ENCODE peak calls at places on chromosomes 7 and 10, in ten cellular contexts. E is BJ, Q is dorsolateral prefrontal cortex, B is ascending aorta, U is GM20000, K is hepatocyte, J is endothelial cell, M is choroid plexus epithelial cell, S is AG09309, C is suprapubic skin. Z is an unnamed sample.

GRCh38 chr7:15977663-15978062 is 291.2 kb upstream of the MEOX2 start:
- DNase-seq in U (no peak), B (no peak), E (no peak), M (peak; percentile 53), Q (no peak), S (peak; percentile 25), J (no peak), K (no peak), C (no peak), Z (no peak)

GRCh38 chr10:80199828-80200227 is 5.5 kb downstream of the ANXA11 start:
- DNase-seq in C (peak; percentile 71), U (no peak), Q (no peak), S (peak; percentile 63), E (no peak), B (peak; percentile 84), J (peak; percentile 15), M (peak; percentile 91), K (peak; percentile 63), Z (no peak)

GRCh38 chr7:108335264-108335918 is 120.8 kb downstream of the NRCAM start:
- DNase-seq in B (no peak), K (peak; percentile 67), S (no peak), C (no peak), M (peak; percentile 44), U (no peak), Q (peak; percentile 42), E (no peak), J (peak; percentile 11), Z (no peak)

GRCh38 chr7:46286346-46286745 is 365.3 kb upstream of the IGFBP3 start:
- DNase-seq in C (no peak), M (no peak), K (no peak), Q (no peak), E (no peak), B (no peak), U (no peak), J (no peak), S (no peak), Z (no peak)

GRCh38 chr7:135748770-135749169 is at the start of gene FAM180A:
- DNase-seq in B (peak; percentile 88), J (no peak), M (no peak), S (peak; percentile 69), K (no peak), Q (no peak), C (peak; percentile 81), E (peak; percentile 70), U (no peak), Z (no peak)

GRCh38 chr7:132797152-132797551 is 220.9 kb upstream of the PLXNA4 start:
- DNase-seq in J (no peak), C (no peak), U (no peak), B (no peak), S (no peak), K (no peak), M (no peak), E (no peak), Q (no peak), Z (no peak)

GRCh38 chr10:34760606-34761005 is 54.5 kb downstream of the PARD3 start:
- DNase-seq in E (no peak), S (no peak), U (no peak), B (no peak), M (peak; percentile 30), J (no peak), K (no peak), C (no peak), Q (no peak), Z (no peak)

GRCh38 chr7:27140108-27140842 is 3.2 kb downstream of the HOXA5 start:
- DNase-seq in C (no peak), U (no peak), S (no peak), M (no peak), E (no peak), J (no peak), Q (no peak), K (no peak), B (no peak), Z (no peak)

GRCh38 chr7:69177941-69178494 is 420.3 kb upstream of the AUTS2 start:
- DNase-seq in K (no peak), S (no peak), E (no peak), C (no peak), U (no peak), B (no peak), M (no peak), Q (no peak), J (no peak), Z (no peak)

GRCh38 chr10:33638401-33638800 is 303.9 kb upstream of the NRP1 start:
- DNase-seq in S (no peak), M (no peak), C (no peak), B (no peak), K (no peak), J (no peak), U (no peak), Q (no peak), E (no peak), Z (no peak)

GRCh38 chr7:45446195-45446944 is 127.8 kb upstream of the ADCY1 start:
- DNase-seq in K (no peak), C (no peak), Q (no peak), U (peak; percentile 9), M (peak; percentile 18), J (no peak), E (no peak), S (no peak), B (no peak), Z (no peak)

GRCh38 chr7:108448777-108449576 is 7.3 kb downstream of the NRCAM start:
- DNase-seq in B (no peak), Q (no peak), K (no peak), C (no peak), J (no peak), U (peak; percentile 33), M (no peak), E (no peak), S (no peak), Z (no peak)

GRCh38 chr7:103121641-103122040 is 27.3 kb downstream of the NAPEPLD start:
- DNase-seq in Q (no peak), S (no peak), C (no peak), M (no peak), U (no peak), J (no peak), K (no peak), B (no peak), E (no peak), Z (no peak)

GRCh38 chr7:3887071-3887691 is 586.1 kb downstream of the SDK1 start:
- DNase-seq in Q (no peak), U (no peak), S (no peak), C (no peak), B (no peak), K (no peak), M (no peak), J (no peak), E (no peak), Z (no peak)

DNA sequence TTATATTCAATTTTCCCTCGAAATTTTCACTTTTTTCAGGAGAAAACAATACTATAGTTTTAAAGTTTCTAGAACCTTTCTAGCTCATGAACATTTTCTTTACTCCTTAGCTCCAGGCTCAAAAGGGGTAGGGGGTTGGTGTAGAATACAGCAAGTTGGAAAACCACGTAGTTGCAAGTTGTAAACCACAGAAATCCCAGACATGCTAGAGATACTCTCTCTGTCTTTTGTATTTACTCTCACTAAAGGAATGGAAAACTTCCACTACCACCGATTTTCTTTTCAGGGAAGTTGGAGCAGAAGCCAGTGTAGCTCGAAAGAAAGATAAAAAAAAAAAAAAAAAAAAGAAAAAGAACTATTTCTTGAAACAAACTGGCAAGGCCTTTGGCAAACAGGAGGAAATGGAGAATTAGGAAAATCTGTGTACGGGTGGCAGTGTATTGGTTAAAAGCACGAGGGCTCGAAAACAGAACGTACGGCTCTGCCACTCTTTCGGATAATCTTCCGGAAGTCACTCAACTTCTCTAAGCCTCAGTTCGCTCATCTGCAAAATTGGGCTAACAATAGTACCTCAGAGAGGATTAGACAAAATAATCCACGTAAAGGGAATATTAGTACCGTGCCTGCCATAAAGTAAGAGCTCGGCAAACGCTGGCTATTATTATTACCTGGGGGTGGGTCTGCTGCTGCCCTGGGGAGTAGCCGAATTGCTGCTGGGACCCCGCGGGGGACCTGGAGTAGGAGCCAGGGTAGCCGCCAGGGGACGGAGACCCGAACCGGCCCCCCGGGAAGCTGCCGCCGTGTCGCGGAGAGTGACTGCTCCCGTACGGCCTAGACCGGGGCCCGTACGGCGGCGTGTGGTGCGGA is 628 bp downstream of the MPLKIP start:
- DNase-seq in M (peak; percentile 38), Q (no peak), J (peak; percentile 45), K (peak; percentile 34), B (no peak), C (no peak), S (no peak), E (no peak), U (peak; percentile 36), Z (no peak)
- TF ChIP-seq CTCF in M (no peak), Q (no peak), J (no peak), K (no peak), B (no peak), C (no peak), S (no peak), E (no peak), U (no peak), Z (no peak)

GRCh38 chr10:58512470-58513188 is at the start of gene BICC1:
- DNase-seq in E (no peak), S (no peak), U (peak; percentile 36), M (peak; percentile 63), B (peak; percentile 71), C (peak; percentile 54), Q (no peak), J (peak; percentile 54), K (peak; percentile 76), Z (no peak)
- TF ChIP-seq CTCF in E (no peak), S (no peak), U (no peak), M (no peak), B (no peak), C (no peak), Q (no peak), J (no peak), K (peak; percentile 13), Z (no peak)

DNA sequence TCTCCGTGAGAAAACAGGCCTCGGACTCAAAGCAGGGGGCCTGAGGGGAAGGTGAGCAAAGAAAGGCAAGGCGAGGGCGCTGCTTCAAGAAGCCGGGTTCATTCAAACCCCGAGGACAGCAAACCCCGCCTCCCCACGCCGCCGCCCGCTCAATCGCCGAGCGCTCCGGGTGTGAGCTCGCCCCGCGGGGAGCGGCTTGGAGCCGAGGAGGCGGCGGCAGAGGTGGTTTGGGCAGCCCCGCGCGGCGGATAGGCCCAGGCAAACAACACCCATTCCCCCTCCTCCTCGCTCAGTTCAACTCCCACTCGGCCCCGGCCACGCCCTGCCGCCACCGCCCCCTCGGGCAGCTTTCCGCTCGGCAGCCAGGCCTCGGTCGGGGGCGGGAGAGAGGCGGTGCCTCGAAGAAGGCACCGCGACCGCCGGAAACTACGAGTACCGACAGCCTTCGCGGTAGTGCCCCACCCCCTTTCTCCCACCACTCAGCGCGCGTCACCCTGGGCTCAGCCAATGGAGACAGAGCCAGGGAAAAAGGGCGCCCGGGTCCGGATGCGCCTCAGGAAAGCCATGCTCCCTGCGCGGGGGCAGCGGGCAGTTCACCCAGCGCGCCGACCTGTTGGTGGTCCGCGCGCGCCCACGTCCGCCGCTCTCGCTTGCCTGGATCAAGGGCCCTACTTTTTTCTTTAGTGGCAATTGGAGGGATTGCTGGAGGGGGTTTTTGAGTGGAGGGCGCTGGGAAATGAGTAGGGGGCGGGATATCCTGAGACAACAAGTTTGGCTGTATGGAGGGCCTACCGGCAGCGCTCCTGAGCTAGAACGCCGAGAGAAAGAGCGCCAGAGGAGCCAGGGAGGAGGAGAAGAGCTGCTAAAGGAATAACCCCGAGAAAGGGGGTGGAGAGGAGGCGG is 674 bp upstream of the SP4 start:
- DNase-seq in J (peak; percentile 99), S (peak; percentile 91), Q (peak; percentile 98), U (peak; percentile 98), E (peak; percentile 92), M (peak; percentile 99), K (peak; percentile 99), C (peak; percentile 99), B (peak; percentile 99), Z (peak; percentile 98)
- TF ChIP-seq CTCF in J (no peak), S (peak; percentile 5), Q (peak; percentile 46), U (no peak), E (no peak), M (peak; percentile 4), K (no peak), C (no peak), B (peak; percentile 4), Z (no peak)

GRCh38 chr10:13099144-13099665 is 758 bp upstream of the OPTN start:
- DNase-seq in Q (peak; percentile 66), S (no peak), K (peak; percentile 84), U (peak; percentile 72), J (peak; percentile 46), M (peak; percentile 77), E (no peak), B (peak; percentile 68), C (no peak), Z (peak; percentile 34)
- TF ChIP-seq CTCF in Q (peak; percentile 23), S (peak; percentile 64), K (peak; percentile 51), U (peak; percentile 65), J (no peak), M (peak; percentile 73), E (peak; percentile 74), B (no peak), C (peak; percentile 25), Z (no peak)